ENCODE peak calls at places on chromosomes 16 and 17, in seven cellular contexts. H, X, E, S, Y, C and F are unnamed samples.

GRCh38 chr17:10754861-10755591 is 25.2 kb upstream of the TMEM220 start:
- DNase-seq in H (no peak), X (no peak), E (no peak), S (no peak), Y (no peak), C (no peak), F (no peak)

GRCh38 chr16:77043076-77043475 is 147.9 kb upstream of the MON1B start:
- DNase-seq in H (no peak), X (no peak), E (peak), S (no peak), Y (no peak), C (no peak), F (no peak)

GRCh38 chr16:82653550-82654511 is 27.1 kb downstream of the CDH13 start:
- DNase-seq in H (peak), X (peak), E (no peak), S (no peak), Y (no peak), C (peak), F (no peak)

GRCh38 chr16:76483510-76483909 is 206.3 kb downstream of the CNTNAP4 start:
- DNase-seq in H (no peak), X (no peak), E (no peak), S (no peak), Y (no peak), C (no peak), F (no peak)

GRCh38 chr17:45361976-45362375 is 45.2 kb upstream of the MAP3K14 start:
- DNase-seq in H (no peak), X (no peak), E (no peak), S (peak), Y (no peak), C (no peak), F (no peak)

GRCh38 chr17:48589060-48589830 is 796 bp downstream of the HOXB3 start:
- DNase-seq in H (no peak), X (no peak), E (no peak), S (no peak), Y (no peak), C (no peak), F (no peak)

GRCh38 chr17:52647411-52647810 is 488.9 kb upstream of the CA10 start:
- DNase-seq in H (no peak), X (no peak), E (no peak), S (no peak), Y (no peak), C (no peak), F (no peak)

GRCh38 chr17:28326114-28326513 is 7.1 kb downstream of the TMEM97 start:
- DNase-seq in H (no peak), X (no peak), E (no peak), S (no peak), Y (no peak), C (no peak), F (no peak)

GRCh38 chr17:64180674-64181073 is 50.7 kb upstream of the ERN1 start:
- DNase-seq in H (no peak), X (no peak), E (peak), S (no peak), Y (no peak), C (no peak), F (no peak)

GRCh38 chr16:12086861-12087260 is 110.3 kb downstream of the SNX29 start:
- DNase-seq in H (no peak), X (no peak), E (no peak), S (no peak), Y (no peak), C (no peak), F (no peak)

GRCh38 chr16:11258553-11259287 is 2.7 kb upstream of the SOCS1 start:
- DNase-seq in H (no peak), X (no peak), E (no peak), S (no peak), Y (peak), C (peak), F (no peak)

GRCh38 chr17:80720624-80721577 is 176.3 kb downstream of the RPTOR start:
- DNase-seq in H (peak), X (no peak), E (no peak), S (no peak), Y (no peak), C (peak), F (no peak)

GRCh38 chr17:41404024-41404651 is 6.7 kb upstream of the KRT31 start:
- DNase-seq in H (peak), X (peak), E (peak), S (no peak), Y (no peak), C (peak), F (no peak)

GRCh38 chr17:45824901-45825492 is 19.7 kb upstream of the SPPL2C start:
- DNase-seq in H (no peak), X (no peak), E (no peak), S (no peak), Y (no peak), C (no peak), F (no peak)

GRCh38 chr16:19753815-19754643 is 36.0 kb downstream of the IQCK start:
- DNase-seq in H (peak), X (no peak), E (no peak), S (no peak), Y (no peak), C (no peak), F (no peak)

GRCh38 chr16:2981899-2982250 is 1.6 kb upstream of the PKMYT1 start:
- DNase-seq in H (no peak), X (no peak), E (no peak), S (no peak), Y (no peak), C (no peak), F (no peak)

GRCh38 chr17:80819422-80820164 is 172.0 kb upstream of the CHMP6 start:
- DNase-seq in H (no peak), X (no peak), E (no peak), S (no peak), Y (peak), C (peak), F (no peak)

GRCh38 chr16:68257906-68258800 is 6.2 kb upstream of the SLC7A6 start:
- DNase-seq in H (no peak), X (no peak), E (no peak), S (no peak), Y (peak), C (no peak), F (no peak)

GRCh38 chr16:80792031-80792430 is 12.4 kb downstream of the CDYL2 start:
- DNase-seq in H (no peak), X (no peak), E (no peak), S (no peak), Y (no peak), C (no peak), F (no peak)

GRCh38 chr16:84948855-84949610 is 62.3 kb downstream of the ZDHHC7 start:
- DNase-seq in H (no peak), X (no peak), E (no peak), S (no peak), Y (no peak), C (no peak), F (no peak)

GRCh38 chr17:60158751-60159478 is 9.1 kb downstream of the CA4 start:
- DNase-seq in H (no peak), X (no peak), E (no peak), S (no peak), Y (no peak), C (no peak), F (no peak)